ENCODE peak calls at places on chromosomes 5 and 9, in eight cellular contexts. One of them, this sample, is unnamed. For H3K9me3, the result is how much of the 10 kb centered on the place peaks cover.

GRCh38 chr9:126722252-126722921 is 82.5 kb upstream of the ZBTB43 start:
- DNase-seq in aorta: peak
- DNase-seq in PC-3: peak
- DNase-seq in psoas muscle: peak
- DNase-seq in CD8-positive, alpha-beta memory T cell: peak
- DNase-seq in lower lobe of right lung: peak
- DNase-seq in HCT116: peak
- DNase-seq in adipocyte: peak
- DNase-seq in this sample: no peak

GRCh38 chr9:10204276-10204675 is 408.5 kb downstream of the PTPRD start:
- DNase-seq in lower lobe of right lung: no peak
- DNase-seq in adipocyte: no peak
- DNase-seq in psoas muscle: no peak
- DNase-seq in aorta: no peak
- DNase-seq in CD8-positive, alpha-beta memory T cell: no peak
- DNase-seq in HCT116: no peak
- DNase-seq in PC-3: no peak
- DNase-seq in this sample: no peak

GRCh38 chr5:157431544-157432200 is 28.3 kb upstream of the NIPAL4 start:
- DNase-seq in adipocyte: peak
- DNase-seq in CD8-positive, alpha-beta memory T cell: no peak
- DNase-seq in aorta: no peak
- DNase-seq in HCT116: peak
- DNase-seq in psoas muscle: no peak
- DNase-seq in PC-3: peak
- DNase-seq in lower lobe of right lung: no peak
- DNase-seq in this sample: peak

GRCh38 chr9:132082188-132082587 is 2.5 kb upstream of the MED27 start:
- DNase-seq in PC-3: no peak
- DNase-seq in psoas muscle: no peak
- DNase-seq in CD8-positive, alpha-beta memory T cell: no peak
- DNase-seq in lower lobe of right lung: no peak
- DNase-seq in adipocyte: no peak
- DNase-seq in aorta: no peak
- DNase-seq in HCT116: no peak
- DNase-seq in this sample: no peak

GRCh38 chr9:14372437-14373318 is 58.7 kb upstream of the NFIB start:
- DNase-seq in PC-3: peak
- DNase-seq in psoas muscle: no peak
- DNase-seq in lower lobe of right lung: no peak
- DNase-seq in CD8-positive, alpha-beta memory T cell: no peak
- DNase-seq in HCT116: peak
- DNase-seq in adipocyte: peak
- DNase-seq in aorta: no peak
- DNase-seq in this sample: no peak

GRCh38 chr5:96775689-96776088 is 32.1 kb downstream of the ERAP1 start:
- DNase-seq in psoas muscle: no peak
- DNase-seq in adipocyte: no peak
- DNase-seq in lower lobe of right lung: no peak
- DNase-seq in HCT116: no peak
- DNase-seq in PC-3: no peak
- DNase-seq in CD8-positive, alpha-beta memory T cell: no peak
- DNase-seq in aorta: no peak
- DNase-seq in this sample: no peak

GRCh38 chr9:114235113-114235589 is 79.8 kb downstream of the COL27A1 start:
- DNase-seq in lower lobe of right lung: no peak
- DNase-seq in PC-3: no peak
- DNase-seq in CD8-positive, alpha-beta memory T cell: no peak
- DNase-seq in psoas muscle: no peak
- DNase-seq in aorta: no peak
- DNase-seq in adipocyte: no peak
- DNase-seq in HCT116: no peak
- DNase-seq in this sample: no peak

GRCh38 chr5:173778152-173778782 is 109.9 kb upstream of the CPEB4 start:
- DNase-seq in adipocyte: no peak
- DNase-seq in CD8-positive, alpha-beta memory T cell: no peak
- DNase-seq in PC-3: no peak
- DNase-seq in lower lobe of right lung: peak
- DNase-seq in psoas muscle: no peak
- DNase-seq in HCT116: no peak
- DNase-seq in aorta: no peak
- DNase-seq in this sample: no peak

GRCh38 chr5:101425345-101425744 is 522.3 kb upstream of the ST8SIA4 start:
- DNase-seq in adipocyte: peak
- DNase-seq in aorta: no peak
- DNase-seq in psoas muscle: no peak
- DNase-seq in CD8-positive, alpha-beta memory T cell: no peak
- DNase-seq in PC-3: no peak
- DNase-seq in HCT116: no peak
- DNase-seq in lower lobe of right lung: no peak
- DNase-seq in this sample: no peak

GRCh38 chr9:81832571-81833285 is 95.5 kb upstream of the SPATA31D4 start:
- DNase-seq in HCT116: no peak
- DNase-seq in aorta: no peak
- DNase-seq in adipocyte: no peak
- DNase-seq in psoas muscle: no peak
- DNase-seq in CD8-positive, alpha-beta memory T cell: no peak
- DNase-seq in PC-3: no peak
- DNase-seq in lower lobe of right lung: no peak
- DNase-seq in this sample: no peak

GRCh38 chr9:8769153-8769552 is 969.6 kb upstream of the DMAC1 start:
- DNase-seq in CD8-positive, alpha-beta memory T cell: no peak
- DNase-seq in adipocyte: no peak
- DNase-seq in psoas muscle: no peak
- DNase-seq in PC-3: no peak
- DNase-seq in lower lobe of right lung: no peak
- DNase-seq in HCT116: no peak
- DNase-seq in aorta: no peak
- DNase-seq in this sample: no peak

DNA sequence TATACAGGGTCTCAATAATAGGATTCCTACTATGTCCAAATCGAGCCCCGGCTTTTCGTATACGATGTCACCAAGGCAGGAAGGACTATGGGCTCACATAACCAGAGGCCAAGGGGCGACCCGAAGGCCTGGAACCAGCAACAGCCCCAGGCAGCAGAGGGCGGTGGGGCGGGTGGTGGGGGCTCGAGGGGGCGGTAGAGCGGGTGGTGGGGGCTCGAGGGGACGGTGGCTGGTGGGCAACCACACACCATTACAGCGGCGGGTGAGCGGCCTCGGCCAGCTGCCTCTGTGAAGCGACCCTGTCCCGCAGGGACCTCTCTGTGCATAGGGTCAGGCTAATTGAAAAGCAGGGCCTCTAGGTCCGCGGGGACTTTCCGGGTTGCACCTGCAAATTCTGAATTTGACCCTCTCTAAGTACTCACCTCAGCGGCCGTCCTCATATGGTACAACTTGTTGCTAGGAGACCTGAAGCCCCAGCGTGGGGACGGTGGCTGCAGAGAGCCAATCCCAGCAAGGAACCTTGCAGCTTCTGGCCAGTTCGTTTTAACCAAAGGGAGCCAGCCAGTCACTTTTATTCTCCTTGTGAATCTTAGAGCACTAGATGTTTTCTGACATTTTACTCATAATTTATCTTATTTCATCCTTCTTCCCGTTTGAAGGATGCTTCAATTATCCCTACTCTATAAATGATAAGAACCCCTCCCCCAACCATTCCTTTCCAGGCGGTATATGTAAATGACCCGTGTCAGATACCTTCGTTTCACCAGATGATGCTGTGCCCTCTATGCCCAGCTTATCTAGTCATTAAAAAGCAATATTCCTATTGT is at the start of gene NME5:
- DNase-seq in HCT116: peak
- DNase-seq in lower lobe of right lung: peak
- DNase-seq in psoas muscle: peak
- DNase-seq in adipocyte: peak
- DNase-seq in aorta: peak
- DNase-seq in CD8-positive, alpha-beta memory T cell: no peak
- DNase-seq in PC-3: peak
- DNase-seq in this sample: peak
- H3K4me3 ChIP-seq in HCT116: peak
- H3K4me3 ChIP-seq in lower lobe of right lung: peak
- H3K4me3 ChIP-seq in psoas muscle: peak
- H3K4me3 ChIP-seq in adipocyte: peak
- H3K4me3 ChIP-seq in aorta: peak
- H3K4me3 ChIP-seq in CD8-positive, alpha-beta memory T cell: no peak
- H3K4me3 ChIP-seq in PC-3: peak
- H3K4me3 ChIP-seq in this sample: peak

DNA sequence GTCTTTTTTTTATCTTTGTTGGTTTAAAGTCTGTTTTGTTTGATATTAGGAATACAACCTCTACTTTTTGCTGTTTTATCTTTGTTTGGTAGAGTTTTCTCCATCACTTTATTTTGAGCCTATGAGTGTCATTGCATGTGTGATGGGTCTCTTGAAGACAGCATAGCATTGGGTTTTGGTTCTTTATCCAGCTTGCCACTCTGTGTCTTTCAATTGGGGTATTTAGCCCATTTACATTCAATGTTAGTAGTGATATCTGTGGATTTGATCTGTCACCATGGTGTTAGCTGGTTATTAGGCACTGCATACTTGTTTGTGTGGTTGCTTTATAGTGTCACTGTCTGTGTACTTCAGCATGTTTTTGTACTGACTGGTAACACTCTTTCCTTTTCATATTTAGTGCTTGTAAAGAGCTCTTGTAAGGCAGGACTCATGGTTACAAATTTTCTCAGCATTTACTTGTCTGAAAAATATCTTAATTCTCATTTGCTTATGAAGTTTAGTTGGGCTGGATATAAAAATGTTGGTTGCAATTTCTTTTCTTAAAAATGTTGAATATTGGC is 845.5 kb downstream of the TLE4 start:
- DNase-seq in lower lobe of right lung: no peak
- DNase-seq in psoas muscle: no peak
- DNase-seq in HCT116: no peak
- DNase-seq in aorta: no peak
- DNase-seq in adipocyte: no peak
- DNase-seq in CD8-positive, alpha-beta memory T cell: no peak
- DNase-seq in PC-3: no peak
- DNase-seq in this sample: no peak
- H3K9me3 ChIP-seq in lower lobe of right lung: under half
- H3K9me3 ChIP-seq in psoas muscle: under half
- H3K9me3 ChIP-seq in HCT116: under half
- H3K9me3 ChIP-seq in aorta: under half
- H3K9me3 ChIP-seq in adipocyte: under half
- H3K9me3 ChIP-seq in CD8-positive, alpha-beta memory T cell: under half
- H3K9me3 ChIP-seq in PC-3: under half
- H3K9me3 ChIP-seq in this sample: under half

DNA sequence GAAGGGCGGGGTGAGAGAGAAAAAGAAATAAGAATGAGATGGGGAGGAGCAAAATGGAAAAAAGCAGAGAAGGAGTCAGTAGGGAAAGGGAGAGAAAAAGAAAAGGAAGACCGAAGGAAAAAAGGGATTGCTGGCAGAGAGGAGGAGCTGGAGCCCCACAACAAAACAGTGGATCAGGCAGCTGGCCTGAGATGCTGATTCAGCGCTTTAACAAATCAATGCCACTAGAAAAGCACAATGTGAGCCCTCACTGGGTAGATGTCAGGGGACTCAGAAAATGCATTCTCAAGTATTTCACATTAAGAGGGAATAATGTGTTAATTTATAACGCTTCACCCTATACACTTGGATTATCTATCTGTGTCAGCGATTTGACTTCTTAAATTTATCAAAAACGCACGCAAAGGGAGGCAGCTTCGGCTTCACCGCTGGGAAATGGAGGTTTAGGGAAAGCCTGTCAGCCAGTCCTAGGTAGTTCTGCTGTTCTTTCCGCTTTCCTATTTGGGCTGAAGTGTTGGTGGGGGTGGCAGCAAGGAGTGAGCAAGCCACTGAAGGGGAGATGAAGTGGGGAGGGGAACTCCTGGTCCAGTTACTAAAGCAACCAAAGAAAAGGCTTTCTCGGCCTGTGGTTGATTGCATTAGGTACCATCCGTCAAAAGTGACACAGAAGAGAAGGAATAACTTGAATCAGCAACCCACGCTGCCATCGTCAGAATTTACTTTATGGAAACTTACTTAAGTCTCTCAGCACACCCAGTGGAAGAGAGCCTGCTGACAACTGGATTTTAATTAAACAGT is 161.6 kb downstream of the BNC2 start:
- DNase-seq in lower lobe of right lung: no peak
- DNase-seq in aorta: no peak
- DNase-seq in CD8-positive, alpha-beta memory T cell: no peak
- DNase-seq in PC-3: no peak
- DNase-seq in psoas muscle: no peak
- DNase-seq in HCT116: no peak
- DNase-seq in adipocyte: no peak
- DNase-seq in this sample: no peak
- H3K4me3 ChIP-seq in lower lobe of right lung: no peak
- H3K4me3 ChIP-seq in aorta: no peak
- H3K4me3 ChIP-seq in CD8-positive, alpha-beta memory T cell: no peak
- H3K4me3 ChIP-seq in PC-3: no peak
- H3K4me3 ChIP-seq in psoas muscle: no peak
- H3K4me3 ChIP-seq in HCT116: no peak
- H3K4me3 ChIP-seq in adipocyte: peak
- H3K4me3 ChIP-seq in this sample: no peak

GRCh38 chr9:21234153-21234687 is 5.6 kb downstream of the IFNA14 start:
- DNase-seq in aorta: no peak
- DNase-seq in adipocyte: no peak
- DNase-seq in CD8-positive, alpha-beta memory T cell: no peak
- DNase-seq in PC-3: no peak
- DNase-seq in psoas muscle: no peak
- DNase-seq in HCT116: no peak
- DNase-seq in lower lobe of right lung: peak
- DNase-seq in this sample: no peak
- H3K9me3 ChIP-seq in aorta: under half
- H3K9me3 ChIP-seq in adipocyte: under half
- H3K9me3 ChIP-seq in CD8-positive, alpha-beta memory T cell: under half
- H3K9me3 ChIP-seq in PC-3: under half
- H3K9me3 ChIP-seq in psoas muscle: under half
- H3K9me3 ChIP-seq in HCT116: under half
- H3K9me3 ChIP-seq in lower lobe of right lung: under half
- H3K9me3 ChIP-seq in this sample: under half

DNA sequence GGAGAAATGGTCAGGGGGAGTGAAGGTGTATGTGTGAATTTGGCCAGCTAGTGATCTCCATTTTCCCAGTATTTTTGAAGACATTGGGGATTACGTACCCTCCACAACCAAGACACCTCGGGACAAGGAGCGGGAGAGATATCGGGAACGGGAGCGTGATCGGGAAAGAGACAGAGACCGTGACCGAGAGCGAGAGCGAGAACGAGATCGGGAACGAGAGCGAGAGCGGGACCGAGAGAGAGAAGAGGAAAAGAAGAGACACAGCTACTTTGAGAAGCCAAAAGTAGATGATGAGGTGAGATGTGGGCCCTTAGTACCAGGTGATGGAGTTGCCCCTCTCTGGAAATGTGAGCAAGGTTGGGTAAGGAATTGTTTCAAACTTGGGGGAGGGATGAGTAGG is 5.8 kb upstream of the WDR55 start:
- DNase-seq in CD8-positive, alpha-beta memory T cell: no peak
- DNase-seq in psoas muscle: no peak
- DNase-seq in lower lobe of right lung: no peak
- DNase-seq in adipocyte: no peak
- DNase-seq in aorta: no peak
- DNase-seq in PC-3: no peak
- DNase-seq in HCT116: no peak
- DNase-seq in this sample: no peak
- H3K4me3 ChIP-seq in CD8-positive, alpha-beta memory T cell: no peak
- H3K4me3 ChIP-seq in psoas muscle: no peak
- H3K4me3 ChIP-seq in lower lobe of right lung: no peak
- H3K4me3 ChIP-seq in adipocyte: no peak
- H3K4me3 ChIP-seq in aorta: no peak
- H3K4me3 ChIP-seq in PC-3: no peak
- H3K4me3 ChIP-seq in HCT116: no peak
- H3K4me3 ChIP-seq in this sample: no peak

GRCh38 chr9:138082918-138083636 is 205.5 kb downstream of the CACNA1B start:
- DNase-seq in aorta: no peak
- DNase-seq in HCT116: no peak
- DNase-seq in PC-3: no peak
- DNase-seq in CD8-positive, alpha-beta memory T cell: peak
- DNase-seq in psoas muscle: no peak
- DNase-seq in lower lobe of right lung: peak
- DNase-seq in adipocyte: no peak
- DNase-seq in this sample: no peak
- H3K9me3 ChIP-seq in aorta: under half
- H3K9me3 ChIP-seq in HCT116: under half
- H3K9me3 ChIP-seq in PC-3: under half
- H3K9me3 ChIP-seq in CD8-positive, alpha-beta memory T cell: under half
- H3K9me3 ChIP-seq in psoas muscle: under half
- H3K9me3 ChIP-seq in lower lobe of right lung: under half
- H3K9me3 ChIP-seq in adipocyte: under half
- H3K9me3 ChIP-seq in this sample: under half

This sample was measured in iPS DF 6.9.